ENCODE peak calls at places on chromosomes 13 and 19, in eight cellular contexts. One of them, this sample, is unnamed.

GRCh38 chr13:61246351-61246750 is 169.3 kb downstream of the PCDH20 start:
- DNase-seq in naive thymus-derived CD4-positive, alpha-beta T cell: no peak
- DNase-seq in cardiac fibroblast: no peak
- DNase-seq in spleen: no peak
- DNase-seq in cardiac muscle cell: no peak
- DNase-seq in sigmoid colon: no peak
- DNase-seq in heart left ventricle: no peak
- DNase-seq in right lobe of liver: no peak
- DNase-seq in this sample: no peak

GRCh38 chr19:38617764-38618589 is at the start of gene MAP4K1:
- DNase-seq in naive thymus-derived CD4-positive, alpha-beta T cell: peak; percentile 67
- DNase-seq in cardiac fibroblast: no peak
- DNase-seq in spleen: peak; percentile 98
- DNase-seq in cardiac muscle cell: no peak
- DNase-seq in sigmoid colon: no peak
- DNase-seq in heart left ventricle: peak; percentile 52
- DNase-seq in right lobe of liver: peak; percentile 68
- DNase-seq in this sample: peak; percentile 68

GRCh38 chr13:99971576-99972189 is at the start of gene ZIC5:
- DNase-seq in naive thymus-derived CD4-positive, alpha-beta T cell: no peak
- DNase-seq in cardiac fibroblast: no peak
- DNase-seq in spleen: no peak
- DNase-seq in cardiac muscle cell: peak; percentile 68
- DNase-seq in sigmoid colon: no peak
- DNase-seq in heart left ventricle: no peak
- DNase-seq in right lobe of liver: no peak
- DNase-seq in this sample: no peak

GRCh38 chr13:91722267-91722884 is 324.0 kb downstream of the GPC5 start:
- DNase-seq in naive thymus-derived CD4-positive, alpha-beta T cell: peak; percentile 1
- DNase-seq in cardiac fibroblast: peak; percentile 31
- DNase-seq in spleen: no peak
- DNase-seq in cardiac muscle cell: peak; percentile 59
- DNase-seq in sigmoid colon: no peak
- DNase-seq in heart left ventricle: no peak
- DNase-seq in right lobe of liver: no peak
- DNase-seq in this sample: no peak

GRCh38 chr19:55086730-55087541 is 11.3 kb downstream of the EPS8L1 start:
- DNase-seq in naive thymus-derived CD4-positive, alpha-beta T cell: peak; percentile 19
- DNase-seq in cardiac fibroblast: peak; percentile 95
- DNase-seq in spleen: peak; percentile 90
- DNase-seq in cardiac muscle cell: peak; percentile 97
- DNase-seq in sigmoid colon: peak; percentile 95
- DNase-seq in heart left ventricle: peak; percentile 96
- DNase-seq in right lobe of liver: peak; percentile 86
- DNase-seq in this sample: peak; percentile 98

GRCh38 chr13:59603646-59604045 is 560.1 kb downstream of the DIAPH3 start:
- DNase-seq in naive thymus-derived CD4-positive, alpha-beta T cell: no peak
- DNase-seq in cardiac fibroblast: no peak
- DNase-seq in spleen: no peak
- DNase-seq in cardiac muscle cell: no peak
- DNase-seq in sigmoid colon: no peak
- DNase-seq in heart left ventricle: no peak
- DNase-seq in right lobe of liver: no peak
- DNase-seq in this sample: no peak

GRCh38 chr13:112968380-112968909 is 569 bp upstream of the MCF2L start:
- DNase-seq in naive thymus-derived CD4-positive, alpha-beta T cell: peak; percentile 69
- DNase-seq in cardiac fibroblast: no peak
- DNase-seq in spleen: peak; percentile 87
- DNase-seq in cardiac muscle cell: peak; percentile 39
- DNase-seq in sigmoid colon: peak; percentile 64
- DNase-seq in heart left ventricle: no peak
- DNase-seq in right lobe of liver: peak; percentile 86
- DNase-seq in this sample: peak; percentile 77

GRCh38 chr19:44841255-44841654 is 4.8 kb upstream of the NECTIN2 start:
- DNase-seq in naive thymus-derived CD4-positive, alpha-beta T cell: no peak
- DNase-seq in cardiac fibroblast: no peak
- DNase-seq in spleen: no peak
- DNase-seq in cardiac muscle cell: no peak
- DNase-seq in sigmoid colon: no peak
- DNase-seq in heart left ventricle: no peak
- DNase-seq in right lobe of liver: no peak
- DNase-seq in this sample: no peak

GRCh38 chr13:31595568-31595967 is 143.8 kb upstream of the RXFP2 start:
- DNase-seq in naive thymus-derived CD4-positive, alpha-beta T cell: no peak
- DNase-seq in cardiac fibroblast: peak; percentile 89
- DNase-seq in spleen: no peak
- DNase-seq in cardiac muscle cell: no peak
- DNase-seq in sigmoid colon: no peak
- DNase-seq in heart left ventricle: no peak
- DNase-seq in right lobe of liver: no peak
- DNase-seq in this sample: no peak

GRCh38 chr13:49975826-49976225 is 21.0 kb upstream of the TRIM13 start:
- DNase-seq in naive thymus-derived CD4-positive, alpha-beta T cell: no peak
- DNase-seq in cardiac fibroblast: no peak
- DNase-seq in spleen: no peak
- DNase-seq in cardiac muscle cell: no peak
- DNase-seq in sigmoid colon: no peak
- DNase-seq in heart left ventricle: no peak
- DNase-seq in right lobe of liver: no peak
- DNase-seq in this sample: no peak

GRCh38 chr13:32824671-32825070 is 191.6 kb upstream of the KL start:
- DNase-seq in naive thymus-derived CD4-positive, alpha-beta T cell: no peak
- DNase-seq in cardiac fibroblast: peak; percentile 94
- DNase-seq in spleen: no peak
- DNase-seq in cardiac muscle cell: no peak
- DNase-seq in sigmoid colon: peak; percentile 72
- DNase-seq in heart left ventricle: no peak
- DNase-seq in right lobe of liver: no peak
- DNase-seq in this sample: no peak

GRCh38 chr13:99067160-99067985 is 89.5 kb upstream of the DOCK9 start:
- DNase-seq in naive thymus-derived CD4-positive, alpha-beta T cell: no peak
- DNase-seq in cardiac fibroblast: peak; percentile 91
- DNase-seq in spleen: no peak
- DNase-seq in cardiac muscle cell: no peak
- DNase-seq in sigmoid colon: no peak
- DNase-seq in heart left ventricle: no peak
- DNase-seq in right lobe of liver: no peak
- DNase-seq in this sample: no peak

GRCh38 chr19:40444181-40445005 is at the start of gene SERTAD3:
- DNase-seq in naive thymus-derived CD4-positive, alpha-beta T cell: peak; percentile 97
- DNase-seq in cardiac fibroblast: peak; percentile 95
- DNase-seq in spleen: peak; percentile 99
- DNase-seq in cardiac muscle cell: peak; percentile 99
- DNase-seq in sigmoid colon: peak; percentile 99
- DNase-seq in heart left ventricle: peak; percentile 98
- DNase-seq in right lobe of liver: peak; percentile 98
- DNase-seq in this sample: peak; percentile 98

GRCh38 chr19:12596927-12597548 is 13.6 kb downstream of the ZNF490 start:
- DNase-seq in naive thymus-derived CD4-positive, alpha-beta T cell: no peak
- DNase-seq in cardiac fibroblast: no peak
- DNase-seq in spleen: peak; percentile 59
- DNase-seq in cardiac muscle cell: no peak
- DNase-seq in sigmoid colon: no peak
- DNase-seq in heart left ventricle: no peak
- DNase-seq in right lobe of liver: peak; percentile 89
- DNase-seq in this sample: no peak

GRCh38 chr19:48568345-48568886 is 16.4 kb downstream of the SULT2B1 start:
- DNase-seq in naive thymus-derived CD4-positive, alpha-beta T cell: no peak
- DNase-seq in cardiac fibroblast: peak; percentile 84
- DNase-seq in spleen: no peak
- DNase-seq in cardiac muscle cell: peak; percentile 23
- DNase-seq in sigmoid colon: peak; percentile 95
- DNase-seq in heart left ventricle: peak; percentile 79
- DNase-seq in right lobe of liver: peak; percentile 54
- DNase-seq in this sample: peak; percentile 95

DNA sequence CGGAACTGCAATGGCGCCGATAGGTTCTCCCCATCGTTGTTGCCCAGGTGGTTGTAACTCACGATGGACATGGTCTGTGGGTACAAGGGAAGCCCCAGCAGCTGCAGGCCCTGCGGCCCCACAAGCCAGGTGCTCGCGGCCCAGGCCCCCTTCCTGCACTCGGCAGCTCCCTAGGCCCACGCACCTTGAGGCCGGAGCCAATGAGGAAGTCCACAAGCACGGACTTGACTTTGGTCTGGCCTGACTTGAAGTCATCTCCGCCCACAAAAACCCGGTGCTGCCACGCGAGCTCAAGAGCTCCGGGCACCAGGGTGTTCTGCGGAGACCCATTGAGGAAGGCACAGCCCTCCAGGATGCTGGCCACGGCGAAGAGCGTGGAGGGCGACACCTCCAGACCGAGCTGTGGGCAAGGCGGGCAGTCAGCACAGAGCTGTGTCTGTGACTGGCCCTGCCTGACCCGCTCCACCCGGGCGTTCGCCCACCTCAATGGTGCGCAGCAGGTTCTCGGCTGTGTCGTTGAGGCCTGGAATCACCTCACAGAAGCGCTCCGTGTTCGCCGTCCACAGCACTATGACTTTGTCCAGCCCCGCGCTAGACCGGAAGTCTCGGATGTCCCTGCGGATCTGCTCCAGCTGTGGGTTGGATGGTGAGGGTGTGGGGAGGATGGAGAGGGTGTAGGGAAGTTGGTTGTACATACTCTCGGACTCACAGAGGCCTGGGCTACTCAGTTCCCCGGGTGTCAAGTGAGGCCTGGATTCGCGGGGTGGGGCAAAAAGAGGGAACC is 1.9 kb downstream of the ISYNA1 start:
- DNase-seq in naive thymus-derived CD4-positive, alpha-beta T cell: no peak
- DNase-seq in cardiac fibroblast: no peak
- DNase-seq in spleen: peak; percentile 77
- DNase-seq in cardiac muscle cell: no peak
- DNase-seq in sigmoid colon: no peak
- DNase-seq in heart left ventricle: peak; percentile 61
- DNase-seq in right lobe of liver: no peak
- DNase-seq in this sample: no peak
- H3K4me3 ChIP-seq in naive thymus-derived CD4-positive, alpha-beta T cell: no peak overlapping the region
- H3K4me3 ChIP-seq in cardiac fibroblast: no peak overlapping the region
- H3K4me3 ChIP-seq in spleen: peak overlapping the region; percentile 61
- H3K4me3 ChIP-seq in cardiac muscle cell: no peak overlapping the region
- H3K4me3 ChIP-seq in sigmoid colon: no peak overlapping the region
- H3K4me3 ChIP-seq in heart left ventricle: no peak overlapping the region
- H3K4me3 ChIP-seq in right lobe of liver: no peak overlapping the region
- H3K4me3 ChIP-seq in this sample: no peak overlapping the region

DNA sequence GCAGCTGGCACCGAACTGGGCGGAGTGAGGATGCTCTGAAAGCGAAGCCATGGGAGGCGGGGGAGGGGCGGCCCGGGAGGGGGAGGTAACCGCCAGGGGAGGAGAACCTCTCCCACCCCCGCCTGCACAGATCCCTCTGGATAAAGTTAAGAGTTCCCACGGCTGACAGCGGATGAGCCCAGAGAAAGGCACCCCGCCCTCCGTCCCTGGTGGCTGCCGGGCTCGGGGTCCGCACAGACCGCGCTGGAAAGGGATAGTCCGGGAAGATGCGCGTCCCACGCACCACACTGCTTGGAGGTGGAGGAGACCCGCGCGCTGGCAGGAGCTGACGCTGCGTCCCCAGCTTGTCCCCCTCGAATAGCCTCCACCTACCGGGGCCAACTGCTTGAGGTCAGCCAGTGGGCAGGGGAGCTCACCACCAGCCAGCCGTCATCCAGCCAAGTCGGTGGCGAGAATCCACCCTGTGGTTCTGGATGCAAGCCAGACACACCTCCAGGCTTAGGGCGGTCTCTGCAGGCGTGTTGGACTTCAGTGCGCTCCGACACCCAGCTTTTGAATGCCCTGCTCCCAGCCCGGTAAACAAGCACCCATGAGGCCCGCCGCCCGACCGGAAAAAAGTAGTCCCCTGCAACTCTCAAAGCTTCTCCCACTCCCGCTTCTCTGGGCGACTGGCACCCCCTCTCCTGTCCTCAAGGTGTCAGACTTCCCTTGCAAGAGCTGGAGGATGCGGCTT is at the start of gene TRPC4:
- DNase-seq in naive thymus-derived CD4-positive, alpha-beta T cell: no peak
- DNase-seq in cardiac fibroblast: peak; percentile 82
- DNase-seq in spleen: peak; percentile 67
- DNase-seq in cardiac muscle cell: peak; percentile 59
- DNase-seq in sigmoid colon: peak; percentile 77
- DNase-seq in heart left ventricle: peak; percentile 20
- DNase-seq in right lobe of liver: no peak
- DNase-seq in this sample: peak; percentile 47
- H3K4me3 ChIP-seq in naive thymus-derived CD4-positive, alpha-beta T cell: no peak within 1 kb of the TSS
- H3K4me3 ChIP-seq in cardiac fibroblast: peak within 1 kb of the TSS; percentile 86
- H3K4me3 ChIP-seq in spleen: peak within 1 kb of the TSS; percentile 9
- H3K4me3 ChIP-seq in cardiac muscle cell: peak within 1 kb of the TSS; percentile 44
- H3K4me3 ChIP-seq in sigmoid colon: peak within 1 kb of the TSS; percentile 67
- H3K4me3 ChIP-seq in heart left ventricle: peak within 1 kb of the TSS; percentile 47
- H3K4me3 ChIP-seq in right lobe of liver: peak within 1 kb of the TSS; percentile 10
- H3K4me3 ChIP-seq in this sample: peak within 1 kb of the TSS; percentile 27

DNA sequence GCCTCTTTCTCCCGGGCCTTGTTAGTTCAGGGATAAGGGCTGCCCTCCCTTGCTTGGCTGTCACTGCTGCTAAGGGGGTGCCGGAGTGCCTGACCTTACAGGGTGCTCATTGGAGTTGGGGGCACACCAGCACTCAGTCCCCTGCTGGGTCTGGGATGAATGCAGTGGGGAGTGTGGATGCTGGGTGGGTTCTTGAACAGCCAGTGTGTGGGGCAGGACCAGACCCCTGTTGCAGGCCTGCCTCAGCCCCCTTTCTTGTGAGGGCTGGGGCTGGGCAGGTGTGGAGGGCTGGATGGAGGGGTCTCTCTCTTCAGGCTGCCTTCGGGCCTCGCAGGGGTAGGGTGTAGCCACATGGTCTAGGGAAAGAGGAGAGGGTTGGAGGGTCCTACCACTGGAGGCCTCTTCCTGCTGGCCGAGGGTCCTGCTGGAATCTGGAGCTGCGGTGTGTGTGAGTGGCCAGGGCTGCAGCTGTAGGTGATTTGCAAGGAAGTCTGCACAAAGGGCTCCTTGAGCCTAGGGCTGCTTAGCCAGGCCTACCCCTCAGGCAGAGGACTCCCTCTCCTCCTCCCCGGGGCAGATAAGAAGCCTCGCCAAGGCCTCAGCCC is 3.2 kb downstream of the CEBPA start:
- DNase-seq in naive thymus-derived CD4-positive, alpha-beta T cell: no peak
- DNase-seq in cardiac fibroblast: no peak
- DNase-seq in spleen: no peak
- DNase-seq in cardiac muscle cell: no peak
- DNase-seq in sigmoid colon: peak; percentile 60
- DNase-seq in heart left ventricle: no peak
- DNase-seq in right lobe of liver: peak; percentile 59
- DNase-seq in this sample: no peak
- H3K4me3 ChIP-seq in naive thymus-derived CD4-positive, alpha-beta T cell: no peak overlapping the region
- H3K4me3 ChIP-seq in cardiac fibroblast: no peak overlapping the region
- H3K4me3 ChIP-seq in spleen: peak overlapping the region; percentile 78
- H3K4me3 ChIP-seq in cardiac muscle cell: no peak overlapping the region
- H3K4me3 ChIP-seq in sigmoid colon: no peak overlapping the region
- H3K4me3 ChIP-seq in heart left ventricle: peak overlapping the region; percentile 72
- H3K4me3 ChIP-seq in right lobe of liver: peak overlapping the region; percentile 66
- H3K4me3 ChIP-seq in this sample: no peak overlapping the region

DNA sequence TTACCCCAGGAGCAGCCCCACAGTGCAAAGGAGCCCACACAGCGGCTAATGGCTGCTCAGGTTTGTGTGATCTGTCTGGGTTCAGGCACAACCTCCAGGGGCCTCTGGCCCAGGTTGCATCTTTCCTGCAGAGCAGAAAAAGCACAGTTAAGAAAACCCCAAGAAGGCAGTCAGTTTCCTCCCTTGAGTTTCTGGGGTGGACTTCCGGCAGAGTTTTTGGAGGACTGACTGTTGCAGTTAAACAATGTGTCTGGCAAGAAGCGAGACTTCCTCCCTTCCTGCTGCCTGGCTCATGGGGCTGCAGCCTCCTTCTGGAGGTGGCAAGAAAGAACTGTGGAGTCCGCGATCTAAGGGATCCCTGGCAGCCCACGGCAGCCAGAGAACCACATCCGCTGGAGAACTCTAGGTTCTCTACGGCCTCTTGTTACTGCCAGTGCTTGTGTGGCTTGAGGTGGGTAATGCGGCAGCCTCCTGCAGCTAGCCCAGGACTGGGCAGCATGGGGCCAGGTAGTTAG is 114.4 kb downstream of the ZDHHC20 start:
- DNase-seq in naive thymus-derived CD4-positive, alpha-beta T cell: peak; percentile 54
- DNase-seq in cardiac fibroblast: no peak
- DNase-seq in spleen: no peak
- DNase-seq in cardiac muscle cell: no peak
- DNase-seq in sigmoid colon: no peak
- DNase-seq in heart left ventricle: no peak
- DNase-seq in right lobe of liver: no peak
- DNase-seq in this sample: no peak
- H3K4me3 ChIP-seq in naive thymus-derived CD4-positive, alpha-beta T cell: peak overlapping the region; percentile 45
- H3K4me3 ChIP-seq in cardiac fibroblast: no peak overlapping the region
- H3K4me3 ChIP-seq in spleen: no peak overlapping the region
- H3K4me3 ChIP-seq in cardiac muscle cell: no peak overlapping the region
- H3K4me3 ChIP-seq in sigmoid colon: no peak overlapping the region
- H3K4me3 ChIP-seq in heart left ventricle: peak overlapping the region; percentile 30
- H3K4me3 ChIP-seq in right lobe of liver: no peak overlapping the region
- H3K4me3 ChIP-seq in this sample: no peak overlapping the region